ENCODE peak calls at places on chromosomes 6 and 20, in four cellular contexts. E is IMR-90, N is lower leg skin, G is HCT116. H is an unnamed sample.
A peak's percentile ranks its signal among the peaks of the same experiment; 100 is the strongest.

GRCh38 chr6:4636881-4637224 is 139.4 kb upstream of the CDYL start:
- DNase-seq in E (no peak), N (no peak), G (no peak), H (no peak)

GRCh38 chr6:30885481-30885998 is 1.2 kb downstream of the DDR1 start:
- DNase-seq in E (peak; percentile 18), N (peak; percentile 88), G (no peak), H (no peak)

GRCh38 chr6:72825265-72825918 is 203.5 kb downstream of the KCNQ5 start:
- DNase-seq in E (peak; percentile 69), N (no peak), G (no peak), H (peak; percentile 19)

GRCh38 chr6:140960566-140960965 is 1172.2 kb upstream of the GJE1 start:
- DNase-seq in E (peak; percentile 70), N (no peak), G (no peak), H (no peak)

GRCh38 chr6:129923520-129923919 is 62.4 kb upstream of the TMEM244 start:
- DNase-seq in E (peak; percentile 81), N (no peak), G (no peak), H (no peak)

GRCh38 chr6:115495184-115495583 is 565.5 kb downstream of the FRK start:
- DNase-seq in E (no peak), N (no peak), G (no peak), H (no peak)

GRCh38 chr6:5278047-5278446 is 16.7 kb downstream of the FARS2 start:
- DNase-seq in E (no peak), N (no peak), G (no peak), H (peak; percentile 80)

GRCh38 chr6:99183066-99183465 is 166.4 kb downstream of the FAXC start:
- DNase-seq in E (no peak), N (no peak), G (no peak), H (no peak)

GRCh38 chr20:54152227-54153040 is 21.4 kb downstream of the CYP24A1 start:
- DNase-seq in E (no peak), N (no peak), G (no peak), H (no peak)

GRCh38 chr20:64101731-64102621 is 5.4 kb downstream of the NPBWR2 start:
- DNase-seq in E (no peak), N (peak; percentile 79), G (no peak), H (peak; percentile 42)

GRCh38 chr6:142290851-142291250 is 11.0 kb upstream of the ADGRG6 start:
- DNase-seq in E (no peak), N (no peak), G (no peak), H (no peak)

DNA sequence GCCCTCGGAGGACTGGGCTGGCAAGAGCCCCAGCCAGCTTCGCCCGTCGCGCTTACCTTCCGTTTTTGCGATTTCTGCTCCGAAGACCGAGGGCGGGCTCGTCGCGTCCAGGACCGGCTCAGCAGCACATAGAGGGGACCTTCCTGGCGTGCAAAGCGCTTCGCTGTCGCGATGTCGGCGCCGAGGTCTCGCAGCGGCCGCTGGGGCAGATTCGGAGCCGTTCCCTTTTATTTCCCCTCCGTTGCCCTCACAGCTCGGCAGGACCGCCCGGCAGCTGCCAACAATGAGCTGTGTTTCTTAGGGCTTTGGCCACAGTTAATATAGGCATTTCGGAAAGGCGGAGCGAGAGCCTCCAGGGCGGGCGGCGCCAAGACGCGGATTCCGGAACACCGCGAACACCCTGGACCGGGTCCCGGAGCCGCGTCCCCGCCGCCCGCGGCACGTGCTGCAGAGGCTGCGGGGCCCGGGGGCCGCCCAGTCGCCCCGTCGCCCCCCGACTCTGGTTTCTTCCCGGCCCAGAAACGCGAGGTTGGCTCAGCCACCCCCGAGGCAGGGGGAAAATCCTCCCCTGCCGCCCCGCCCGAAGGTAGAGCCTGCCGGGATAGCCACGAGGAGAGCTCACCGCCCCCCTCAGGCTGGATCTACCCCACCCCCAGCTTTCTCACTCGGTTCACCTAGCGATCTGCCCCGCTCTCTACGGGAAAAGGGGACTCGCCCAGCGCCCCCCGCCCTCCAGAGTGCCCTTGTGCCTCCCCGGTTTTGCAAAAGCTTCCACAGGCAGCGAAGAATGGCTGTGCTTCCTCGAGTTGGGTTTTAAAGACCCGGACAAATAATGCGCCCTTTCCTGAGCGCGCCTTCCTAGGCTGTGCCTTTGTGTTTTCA is at the start of gene CITED2:
- DNase-seq in E (peak; percentile 96), N (peak; percentile 99), G (peak; percentile 89), H (peak; percentile 98)
- TF ChIP-seq CTCF in E (peak; percentile 17), N (no peak), G (no peak), H (no peak)

GRCh38 chr20:57499676-57500075 is 25.3 kb downstream of the CTCFL start:
- DNase-seq in E (no peak), N (peak; percentile 80), G (no peak), H (no peak)

GRCh38 chr20:57496592-57496991 is 28.3 kb downstream of the CTCFL start:
- DNase-seq in E (no peak), N (no peak), G (no peak), H (no peak)

GRCh38 chr20:57500941-57501340 is 24.0 kb downstream of the CTCFL start:
- DNase-seq in E (no peak), N (peak; percentile 74), G (no peak), H (no peak)

GRCh38 chr20:57500235-57500634 is 24.7 kb downstream of the CTCFL start:
- DNase-seq in E (no peak), N (peak; percentile 58), G (no peak), H (no peak)

DNA sequence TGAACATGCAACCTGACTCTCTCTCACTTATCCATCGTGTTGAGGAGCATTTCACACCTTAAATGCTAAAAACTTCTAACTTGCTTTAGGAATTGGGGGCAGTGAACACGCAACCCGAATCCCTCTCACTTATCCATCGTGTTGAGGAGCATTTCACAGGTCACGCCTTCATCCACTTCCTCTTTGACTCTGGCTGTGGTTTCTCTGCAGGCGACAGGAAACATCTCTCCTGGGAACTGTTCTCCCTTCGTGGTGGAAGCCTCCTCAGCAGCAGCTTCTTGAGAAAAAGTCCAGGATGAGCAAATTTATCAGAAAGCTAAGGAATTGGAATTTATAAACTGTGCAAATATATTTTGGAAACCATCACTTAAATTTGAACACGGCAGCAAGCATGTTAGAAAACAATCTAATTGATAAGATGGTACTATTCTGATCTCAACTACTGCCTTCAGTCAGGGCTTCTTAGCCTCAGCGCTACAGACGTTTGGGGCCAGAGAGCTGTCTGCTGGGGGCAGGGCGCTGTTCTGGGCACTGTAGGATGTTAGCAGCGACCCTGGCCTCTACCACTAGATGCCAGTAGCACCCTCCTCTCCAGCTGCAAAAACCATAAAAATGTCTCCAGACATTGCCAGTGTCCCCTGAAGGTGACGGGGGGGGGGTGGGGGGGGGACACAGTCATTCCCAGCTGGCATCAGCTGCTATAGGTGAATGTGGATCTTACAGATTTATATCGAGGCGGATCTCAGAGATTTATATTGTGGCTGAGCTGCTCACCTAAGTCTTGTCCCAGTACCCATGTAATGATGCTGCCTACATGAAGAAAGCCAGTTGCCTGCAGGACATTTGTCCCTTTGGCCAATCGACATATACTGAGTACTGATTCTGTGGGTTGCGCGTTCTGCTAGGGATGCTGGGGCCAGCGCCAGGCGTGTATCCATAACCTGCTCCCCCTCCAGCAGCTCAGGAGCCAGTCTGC is 26.2 kb downstream of the CTCFL start:
- DNase-seq in E (peak; percentile 7), N (peak; percentile 76), G (peak; percentile 19), H (peak; percentile 70)
- H3K4me3 ChIP-seq in E (no peak overlapping the region), N (no peak overlapping the region), G (no peak overlapping the region), H (no peak overlapping the region)

GRCh38 chr20:59560588-59561227 is 43.6 kb upstream of the PHACTR3 start:
- DNase-seq in E (peak; percentile 11), N (no peak), G (peak; percentile 13), H (peak; percentile 23)
- TF ChIP-seq CTCF in E (peak; percentile 42), N (no peak), G (no peak), H (peak; percentile 61)

GRCh38 chr6:149482542-149483261 is 2.1 kb downstream of the ZC3H12D start:
- DNase-seq in E (no peak), N (peak; percentile 85), G (no peak), H (peak; percentile 50)
- H3K4me3 ChIP-seq in E (no peak overlapping the region), N (no peak overlapping the region), G (no peak overlapping the region), H (peak overlapping the region; percentile 65)

DNA sequence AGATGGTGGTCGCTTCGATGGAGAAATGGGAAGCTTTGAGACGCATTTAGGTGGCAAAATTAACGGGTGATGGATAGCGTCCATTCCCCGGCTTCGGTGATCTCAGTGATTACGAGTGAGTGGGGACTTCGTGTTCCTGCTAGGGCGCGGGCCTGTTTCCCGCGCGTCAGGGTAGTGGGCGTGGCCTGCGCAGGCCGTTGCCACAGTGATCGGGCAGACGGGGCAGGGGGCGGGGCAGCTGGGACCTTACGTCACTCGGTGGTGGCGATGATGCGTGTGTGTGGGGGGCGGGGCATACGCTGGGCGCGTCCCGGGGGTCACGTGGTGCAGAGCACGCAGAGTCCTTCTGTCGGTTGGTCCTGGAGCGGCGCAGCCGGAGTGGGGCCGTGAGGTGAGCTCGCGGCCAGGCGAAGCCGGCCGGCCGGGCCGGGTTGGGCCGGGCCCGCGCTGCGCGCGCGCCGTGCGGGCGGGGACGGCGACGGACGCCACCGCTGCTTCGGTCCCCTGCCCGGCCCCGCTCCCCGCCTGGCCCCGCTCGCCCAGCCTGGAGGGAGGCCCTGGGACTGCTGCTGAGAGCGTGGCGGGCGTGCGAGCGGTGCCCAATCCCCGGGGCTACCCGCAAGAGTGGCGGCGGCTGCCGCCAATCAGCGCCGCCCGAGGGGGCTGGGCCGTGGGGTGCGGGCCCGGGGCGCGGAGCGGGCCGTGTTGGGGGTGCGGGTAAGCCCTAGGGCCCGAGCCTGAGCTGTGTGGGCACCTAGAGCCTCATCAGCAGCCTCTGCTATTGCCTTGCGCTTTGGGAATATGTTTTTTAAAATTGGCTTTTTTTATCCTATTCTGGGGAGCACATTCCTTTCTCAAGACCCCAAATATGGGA is at the start of gene PHF20:
- DNase-seq in E (peak; percentile 96), N (peak; percentile 100), G (peak; percentile 92), H (peak; percentile 100)
- TF ChIP-seq CTCF in E (no peak), N (no peak), G (no peak), H (no peak)

DNA sequence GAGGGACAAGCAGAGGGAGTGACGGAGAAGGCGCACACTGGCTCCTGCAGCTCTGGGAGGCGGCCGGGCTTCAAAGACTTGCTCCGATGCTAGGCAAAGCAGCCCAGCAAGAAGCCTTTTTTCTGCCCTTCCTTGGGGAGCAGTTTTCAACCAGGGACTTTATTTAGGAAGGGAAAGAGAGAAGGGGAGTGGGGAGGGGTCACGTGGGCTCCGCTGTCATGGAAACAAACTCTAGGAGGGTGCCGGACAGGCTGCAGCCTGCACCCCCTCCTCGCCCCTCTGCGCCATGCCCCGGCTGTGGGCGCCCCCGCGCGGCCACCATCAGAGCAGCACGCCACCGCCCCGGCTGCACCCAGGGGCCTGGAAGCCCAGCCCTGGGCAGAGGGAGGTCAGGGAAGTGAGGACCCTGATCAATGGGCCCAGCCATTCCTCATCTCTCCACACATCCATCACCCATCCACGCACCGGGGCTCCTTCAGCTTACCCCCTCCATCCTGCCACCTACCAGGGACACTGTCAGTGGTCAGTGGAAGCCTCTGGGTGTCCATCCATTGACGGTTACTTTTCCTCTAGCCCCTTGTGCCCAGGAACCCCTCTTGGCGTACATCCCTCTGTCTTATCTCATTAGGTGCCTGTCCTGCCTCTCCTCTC is 66.6 kb upstream of the CCDC167 start:
- DNase-seq in E (no peak), N (peak; percentile 87), G (no peak), H (peak; percentile 79)
- H3K4me3 ChIP-seq in E (peak overlapping the region; percentile 40), N (no peak overlapping the region), G (no peak overlapping the region), H (peak overlapping the region; percentile 48)

DNA sequence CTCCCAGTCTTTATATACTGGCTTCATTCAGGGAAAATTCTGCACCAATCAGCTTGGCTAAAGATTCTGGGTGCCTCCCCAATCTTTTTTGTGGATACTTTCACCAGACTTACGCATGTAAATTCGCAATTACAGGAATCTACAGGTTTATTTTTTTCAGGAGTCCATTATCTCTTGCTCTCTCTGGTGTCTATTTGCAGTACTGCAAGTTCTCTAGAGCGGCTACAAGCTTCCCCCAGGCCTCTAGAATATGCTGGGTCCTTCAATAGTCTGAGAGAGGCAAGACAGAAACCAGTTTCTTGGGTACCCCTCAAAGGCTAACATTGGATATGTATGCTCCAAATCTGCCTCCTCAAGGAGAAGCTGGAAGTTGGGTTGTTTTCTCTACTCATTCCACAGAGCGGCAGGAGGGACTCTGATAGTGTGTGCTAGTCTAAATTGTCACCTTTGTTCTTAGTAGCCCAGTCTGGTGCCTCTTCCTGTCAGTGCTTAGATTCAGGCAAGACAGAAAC is 58.5 kb downstream of the SUN5 start:
- DNase-seq in E (peak; percentile 34), N (no peak), G (peak; percentile 21), H (peak; percentile 15)
- TF ChIP-seq CTCF in E (peak; percentile 50), N (no peak), G (peak; percentile 33), H (peak; percentile 45)

GRCh38 chr6:87151471-87151785 is 3.9 kb upstream of the ZNF292 start:
- DNase-seq in E (no peak), N (no peak), G (no peak), H (no peak)
- H3K4me3 ChIP-seq in E (peak overlapping the region; percentile 44), N (peak overlapping the region; percentile 55), G (no peak overlapping the region), H (peak overlapping the region; percentile 88)

H was measured in GM12865.